ENCODE peak calls at places on chromosomes 13 and 19, in ten cellular contexts. N is stomach, V is PC-3, K is retinal pigment epithelial cell, X is lower leg skin, H is BJ, F is AG04449, I is K562, G is fibroblast of the aortic adventitia, E is breast epithelium. M is an unnamed sample.

GRCh38 chr19:4571305-4571917 is 11.9 kb upstream of the SEMA6B start:
- DNase-seq in H (no peak), X (no peak), G (peak), E (no peak), F (no peak), V (no peak), K (no peak), I (no peak), N (no peak), M (no peak)

GRCh38 chr13:45838171-45838745 is 13.3 kb downstream of the SIAH3 start:
- DNase-seq in X (no peak), I (no peak), K (no peak), N (no peak), F (no peak), V (no peak), E (no peak), H (no peak), G (no peak), M (no peak)

GRCh38 chr19:4913996-4914735 is 4.9 kb downstream of the UHRF1 start:
- DNase-seq in H (no peak), G (no peak), F (no peak), K (no peak), V (peak), I (no peak), E (no peak), N (no peak), X (no peak), M (peak)

GRCh38 chr19:45616709-45617027 is 14.7 kb upstream of the GPR4 start:
- DNase-seq in V (no peak), H (no peak), N (no peak), G (no peak), F (no peak), I (no peak), X (no peak), K (no peak), E (no peak), M (no peak)

GRCh38 chr19:17243854-17244617 is 1.7 kb downstream of the NR2F6 start:
- DNase-seq in H (no peak), F (no peak), N (peak), I (peak), V (peak), K (no peak), X (no peak), E (no peak), G (peak), M (no peak)

GRCh38 chr19:29854033-29854432 is 42.2 kb downstream of the CCNE1 start:
- DNase-seq in V (no peak), N (no peak), F (no peak), H (no peak), K (no peak), G (no peak), E (no peak), I (no peak), X (no peak), M (no peak)

GRCh38 chr19:29524201-29524911 is 1.4 kb upstream of the VSTM2B start:
- DNase-seq in G (no peak), K (no peak), F (no peak), V (no peak), H (no peak), E (no peak), N (no peak), I (no peak), X (no peak), M (no peak)

GRCh38 chr19:46081928-46082727 is 41.3 kb upstream of the IGFL4 start:
- DNase-seq in X (peak), E (no peak), V (peak), K (no peak), G (peak), N (no peak), F (no peak), I (peak), H (no peak), M (peak)

GRCh38 chr13:46119883-46120614 is 15.2 kb upstream of the CPB2 start:
- DNase-seq in G (peak), K (peak), I (peak), E (no peak), V (peak), N (no peak), F (peak), H (no peak), X (no peak), M (peak)

GRCh38 chr13:81148822-81149221 is 807.9 kb upstream of the SPRY2 start:
- DNase-seq in X (no peak), H (no peak), I (no peak), V (no peak), E (no peak), N (no peak), F (no peak), G (no peak), K (no peak), M (no peak)

GRCh38 chr19:54439174-54439851 is 9.7 kb upstream of the LENG8 start:
- DNase-seq in F (no peak), K (no peak), H (no peak), N (peak), G (no peak), E (peak), X (no peak), I (no peak), V (peak), M (peak)

GRCh38 chr13:64529874-64530485 is 2700.2 kb downstream of the PCDH9 start:
- DNase-seq in H (no peak), K (no peak), I (peak), N (no peak), G (peak), E (no peak), F (no peak), V (peak), X (no peak), M (no peak)

GRCh38 chr13:51619614-51620013 is 35.4 kb downstream of the WDFY2 start:
- DNase-seq in E (no peak), I (no peak), G (peak), K (no peak), X (no peak), F (no peak), H (peak), N (no peak), V (peak), M (peak)

GRCh38 chr19:34808566-34808965 is 35.6 kb upstream of the ZNF599 start:
- DNase-seq in G (peak), I (no peak), N (no peak), X (no peak), E (no peak), H (peak), V (peak), F (peak), K (peak), M (peak)

GRCh38 chr13:65724261-65724660 is 1505.9 kb downstream of the PCDH9 start:
- DNase-seq in X (no peak), G (peak), N (no peak), I (no peak), H (peak), K (no peak), V (no peak), F (no peak), E (no peak), M (no peak)

GRCh38 chr13:23436680-23437079 is 3.2 kb upstream of the SACS start:
- DNase-seq in N (no peak), E (no peak), I (no peak), F (no peak), G (no peak), H (no peak), K (no peak), V (no peak), X (no peak), M (peak)

GRCh38 chr19:54209058-54209747 is 8.5 kb downstream of the RPS9 start:
- DNase-seq in X (no peak), V (peak), K (no peak), E (no peak), I (no peak), F (no peak), H (no peak), G (no peak), N (no peak), M (no peak)

GRCh38 chr19:13097331-13098258 is 5.1 kb downstream of the LYL1 start:
- DNase-seq in N (no peak), V (no peak), I (peak), F (no peak), H (no peak), E (no peak), G (no peak), X (no peak), K (no peak), M (no peak)

GRCh38 chr19:35783469-35784400 is 8.4 kb downstream of the ARHGAP33 start:
- DNase-seq in H (no peak), N (no peak), X (no peak), E (no peak), G (no peak), V (no peak), F (no peak), K (no peak), I (no peak), M (no peak)

GRCh38 chr19:41456342-41456918 is 13.5 kb downstream of the ERICH4 start:
- DNase-seq in I (no peak), N (no peak), X (no peak), F (no peak), E (peak), H (no peak), V (no peak), K (no peak), G (peak), M (peak)

GRCh38 chr13:29428992-29429315 is 166.5 kb downstream of the SLC7A1 start:
- DNase-seq in N (no peak), G (no peak), I (no peak), F (no peak), H (no peak), E (no peak), V (no peak), K (no peak), X (no peak), M (no peak)

GRCh38 chr13:57553932-57554331 is 77.6 kb upstream of the PCDH17 start:
- DNase-seq in N (no peak), I (no peak), F (no peak), V (no peak), K (no peak), H (no peak), E (no peak), G (no peak), X (no peak), M (no peak)
- TF ChIP-seq CTCF in N (no peak), I (no peak), F (no peak), V (no peak), K (no peak), H (no peak), E (no peak), G (no peak), X (no peak), M (no peak)

GRCh38 chr19:48308695-48309586 is 16.4 kb upstream of the EMP3 start:
- DNase-seq in N (no peak), V (no peak), E (no peak), G (no peak), F (no peak), K (no peak), I (peak), X (no peak), H (no peak), M (peak)
- H3K4me3 ChIP-seq in N (no peak), V (no peak), E (no peak), G (no peak), F (no peak), K (no peak), I (no peak), X (no peak), H (no peak), M (no peak)

DNA sequence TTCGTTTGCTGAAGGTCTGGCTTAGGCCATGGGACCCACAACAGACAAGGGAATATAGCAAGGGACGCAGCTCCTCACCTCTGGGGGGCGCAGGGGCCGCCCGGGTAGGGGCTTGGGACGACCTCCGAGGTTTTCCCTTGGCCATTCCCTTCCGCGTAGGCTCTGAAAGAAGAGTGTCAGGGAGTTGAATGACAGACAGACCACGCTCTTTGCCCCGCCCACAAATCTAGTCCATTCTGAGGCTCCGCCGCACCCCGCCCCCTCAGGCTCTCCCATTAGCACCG is 11.4 kb upstream of the ZNF414 start:
- DNase-seq in E (no peak), G (no peak), F (no peak), K (no peak), X (no peak), N (no peak), I (no peak), H (no peak), V (no peak), M (no peak)
- TF ChIP-seq CTCF in E (no peak), G (peak), F (peak), K (peak), X (no peak), N (no peak), I (peak), H (peak), V (peak), M (peak)

DNA sequence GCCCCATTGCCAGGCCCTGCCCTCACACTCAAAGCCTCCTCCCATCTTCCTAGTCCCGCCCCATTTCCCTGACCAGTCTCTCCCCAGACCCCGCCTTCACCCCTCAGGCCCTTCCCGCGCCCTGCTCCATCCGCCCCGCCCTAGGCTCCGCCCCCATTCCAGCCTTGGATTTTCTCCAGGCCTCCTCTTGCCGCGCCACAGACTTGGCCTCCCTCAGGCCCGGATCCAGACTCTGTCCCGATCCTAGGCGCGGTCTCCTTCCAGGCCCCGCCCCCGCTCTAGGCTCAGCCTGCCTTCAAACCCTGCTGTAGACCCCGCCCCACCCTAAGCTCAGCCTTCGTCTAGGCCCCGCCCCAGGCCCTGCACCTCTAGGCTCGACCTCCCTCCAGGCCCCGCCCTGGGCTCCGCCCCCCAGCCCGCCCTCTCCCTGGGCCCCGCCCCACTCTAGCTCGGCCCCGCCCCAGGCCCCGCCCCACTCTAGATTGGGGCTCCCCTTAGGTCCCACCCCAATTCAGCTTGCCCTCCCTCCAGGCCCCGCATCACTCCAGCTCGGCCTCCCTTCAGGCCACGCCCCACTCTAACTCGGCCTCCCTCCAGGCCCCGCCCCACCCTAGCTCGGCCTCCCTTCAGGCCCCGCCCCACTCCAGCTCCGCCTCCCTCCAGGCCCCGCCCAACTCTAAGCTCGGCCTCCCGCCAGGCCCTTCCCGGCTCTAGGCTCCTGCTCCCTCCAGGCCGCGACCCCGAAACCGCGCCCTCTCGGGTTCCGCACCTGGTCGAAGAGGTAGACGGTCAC is 18.5 kb downstream of the LMTK3 start:
- DNase-seq in E (peak), G (peak), H (peak), N (peak), I (peak), F (peak), V (peak), K (peak), X (peak), M (peak)
- H3K4me3 ChIP-seq in E (peak), G (peak), H (peak), N (peak), I (peak), F (peak), V (peak), K (peak), X (peak), M (peak)